ENCODE peak calls at places on chromosome 2, in five cellular contexts. D is T-helper 2 cell, I is DMS153, K is iris pigment epithelial cell, T is MG63. X is an unnamed sample.

GRCh38 chr2:47607315-47608061 is 175.5 kb upstream of the MSH6 start:
- DNase-seq in D (no peak), I (no peak), K (no peak), T (no peak), X (no peak)

GRCh38 chr2:64212801-64213321 is 68.6 kb upstream of the PELI1 start:
- DNase-seq in D (no peak), I (no peak), K (peak; percentile 97), T (no peak), X (peak; percentile 29)

GRCh38 chr2:172280820-172281454 is 146.4 kb upstream of the ITGA6 start:
- DNase-seq in D (no peak), I (no peak), K (no peak), T (no peak), X (peak; percentile 4)

GRCh38 chr2:38473333-38474005 is 96.4 kb upstream of the ATL2 start:
- DNase-seq in D (no peak), I (no peak), K (no peak), T (no peak), X (no peak)

GRCh38 chr2:168770796-168771195 is 31.6 kb upstream of the NOSTRIN start:
- DNase-seq in D (no peak), I (no peak), K (peak; percentile 1), T (no peak), X (no peak)

GRCh38 chr2:171410624-171411023 is 23.2 kb downstream of the METTL8 start:
- DNase-seq in D (no peak), I (no peak), K (peak; percentile 72), T (no peak), X (no peak)

GRCh38 chr2:79432731-79433146 is 80.1 kb upstream of the CTNNA2 start:
- DNase-seq in D (no peak), I (no peak), K (no peak), T (peak; percentile 0), X (no peak)

GRCh38 chr2:1605102-1605501 is 139.2 kb downstream of the PXDN start:
- DNase-seq in D (no peak), I (peak; percentile 33), K (no peak), T (no peak), X (no peak)